ENCODE peak calls at places on chromosomes 16 and 17, in four cellular contexts. One of them, this sample, is unnamed.

GRCh38 chr17:78313735-78314648 is 45.9 kb downstream of the SOCS3 start:
- DNase-seq in CD8-positive, alpha-beta T cell: peak; percentile 77
- DNase-seq in epithelial cell of proximal tubule: no peak
- DNase-seq in B cell: peak; percentile 74
- DNase-seq in this sample: peak; percentile 60

GRCh38 chr17:78241277-78242023 is 10.0 kb downstream of the TMEM235 start:
- DNase-seq in CD8-positive, alpha-beta T cell: no peak
- DNase-seq in epithelial cell of proximal tubule: no peak
- DNase-seq in B cell: no peak
- DNase-seq in this sample: no peak

GRCh38 chr17:41988418-41988817 is 21.8 kb downstream of the CNP start:
- DNase-seq in CD8-positive, alpha-beta T cell: no peak
- DNase-seq in epithelial cell of proximal tubule: no peak
- DNase-seq in B cell: no peak
- DNase-seq in this sample: no peak

GRCh38 chr17:11285946-11286345 is 44.9 kb downstream of the SHISA6 start:
- DNase-seq in CD8-positive, alpha-beta T cell: no peak
- DNase-seq in epithelial cell of proximal tubule: no peak
- DNase-seq in B cell: no peak
- DNase-seq in this sample: no peak

GRCh38 chr16:69798466-69798865 is 36.3 kb downstream of the WWP2 start:
- DNase-seq in CD8-positive, alpha-beta T cell: no peak
- DNase-seq in epithelial cell of proximal tubule: no peak
- DNase-seq in B cell: no peak
- DNase-seq in this sample: no peak

GRCh38 chr17:73494096-73494954 is 149.9 kb downstream of the SDK2 start:
- DNase-seq in CD8-positive, alpha-beta T cell: no peak
- DNase-seq in epithelial cell of proximal tubule: no peak
- DNase-seq in B cell: no peak
- DNase-seq in this sample: no peak

GRCh38 chr17:45949755-45950320 is 49.2 kb upstream of the STH start:
- DNase-seq in CD8-positive, alpha-beta T cell: no peak
- DNase-seq in epithelial cell of proximal tubule: no peak
- DNase-seq in B cell: no peak
- DNase-seq in this sample: no peak

GRCh38 chr17:59106463-59107305 is at the start of gene TRIM37:
- DNase-seq in CD8-positive, alpha-beta T cell: peak; percentile 99
- DNase-seq in epithelial cell of proximal tubule: peak; percentile 76
- DNase-seq in B cell: peak; percentile 100
- DNase-seq in this sample: peak; percentile 99

GRCh38 chr17:2054740-2055493 is at the start of gene HIC1:
- DNase-seq in CD8-positive, alpha-beta T cell: peak; percentile 88
- DNase-seq in epithelial cell of proximal tubule: no peak
- DNase-seq in B cell: peak; percentile 91
- DNase-seq in this sample: peak; percentile 66

GRCh38 chr16:86986809-86987487 is 330.2 kb downstream of the C16orf95 start:
- DNase-seq in CD8-positive, alpha-beta T cell: no peak
- DNase-seq in epithelial cell of proximal tubule: no peak
- DNase-seq in B cell: no peak
- DNase-seq in this sample: no peak

GRCh38 chr17:78226752-78227454 is 4.5 kb upstream of the TMEM235 start:
- DNase-seq in CD8-positive, alpha-beta T cell: no peak
- DNase-seq in epithelial cell of proximal tubule: no peak
- DNase-seq in B cell: no peak
- DNase-seq in this sample: no peak

GRCh38 chr16:72927199-72928088 is 120.5 kb downstream of the ZFHX3 start:
- DNase-seq in CD8-positive, alpha-beta T cell: no peak
- DNase-seq in epithelial cell of proximal tubule: no peak
- DNase-seq in B cell: no peak
- DNase-seq in this sample: no peak

GRCh38 chr16:29645699-29646187 is 17.3 kb upstream of the SPN start:
- DNase-seq in CD8-positive, alpha-beta T cell: no peak
- DNase-seq in epithelial cell of proximal tubule: no peak
- DNase-seq in B cell: peak; percentile 53
- DNase-seq in this sample: no peak

GRCh38 chr17:42065201-42065600 is 14.8 kb upstream of the C17orf113 start:
- DNase-seq in CD8-positive, alpha-beta T cell: no peak
- DNase-seq in epithelial cell of proximal tubule: no peak
- DNase-seq in B cell: no peak
- DNase-seq in this sample: no peak

GRCh38 chr16:8751481-8752311 is 45.7 kb downstream of the TMEM186 start:
- DNase-seq in CD8-positive, alpha-beta T cell: no peak
- DNase-seq in epithelial cell of proximal tubule: peak; percentile 66
- DNase-seq in B cell: no peak
- DNase-seq in this sample: no peak

GRCh38 chr17:10661377-10661906 is 4.3 kb upstream of the MYH3 start:
- DNase-seq in CD8-positive, alpha-beta T cell: no peak
- DNase-seq in epithelial cell of proximal tubule: no peak
- DNase-seq in B cell: no peak
- DNase-seq in this sample: no peak

GRCh38 chr16:82720414-82720813 is 93.6 kb downstream of the CDH13 start:
- DNase-seq in CD8-positive, alpha-beta T cell: no peak
- DNase-seq in epithelial cell of proximal tubule: no peak
- DNase-seq in B cell: no peak
- DNase-seq in this sample: no peak

GRCh38 chr17:39152134-39152884 is 872 bp upstream of the PLXDC1 start:
- DNase-seq in CD8-positive, alpha-beta T cell: peak; percentile 65
- DNase-seq in epithelial cell of proximal tubule: no peak
- DNase-seq in B cell: no peak
- DNase-seq in this sample: no peak

GRCh38 chr17:8123695-8124349 is at the start of gene HES7:
- DNase-seq in CD8-positive, alpha-beta T cell: no peak
- DNase-seq in epithelial cell of proximal tubule: no peak
- DNase-seq in B cell: no peak
- DNase-seq in this sample: no peak
- TF ChIP-seq CTCF in CD8-positive, alpha-beta T cell: no peak
- TF ChIP-seq CTCF in epithelial cell of proximal tubule: no peak
- TF ChIP-seq CTCF in B cell: no peak
- TF ChIP-seq CTCF in this sample: no peak

GRCh38 chr17:71933306-71933705 is 187.5 kb upstream of the SOX9 start:
- DNase-seq in CD8-positive, alpha-beta T cell: no peak
- DNase-seq in epithelial cell of proximal tubule: no peak
- DNase-seq in B cell: no peak
- DNase-seq in this sample: no peak
- TF ChIP-seq CTCF in CD8-positive, alpha-beta T cell: no peak
- TF ChIP-seq CTCF in epithelial cell of proximal tubule: no peak
- TF ChIP-seq CTCF in B cell: no peak
- TF ChIP-seq CTCF in this sample: no peak

GRCh38 chr16:89374393-89374948 is 115.9 kb downstream of the ANKRD11 start:
- DNase-seq in CD8-positive, alpha-beta T cell: no peak
- DNase-seq in epithelial cell of proximal tubule: no peak
- DNase-seq in B cell: peak; percentile 28
- DNase-seq in this sample: no peak
- TF ChIP-seq CTCF in CD8-positive, alpha-beta T cell: no peak
- TF ChIP-seq CTCF in epithelial cell of proximal tubule: no peak
- TF ChIP-seq CTCF in B cell: no peak
- TF ChIP-seq CTCF in this sample: no peak

DNA sequence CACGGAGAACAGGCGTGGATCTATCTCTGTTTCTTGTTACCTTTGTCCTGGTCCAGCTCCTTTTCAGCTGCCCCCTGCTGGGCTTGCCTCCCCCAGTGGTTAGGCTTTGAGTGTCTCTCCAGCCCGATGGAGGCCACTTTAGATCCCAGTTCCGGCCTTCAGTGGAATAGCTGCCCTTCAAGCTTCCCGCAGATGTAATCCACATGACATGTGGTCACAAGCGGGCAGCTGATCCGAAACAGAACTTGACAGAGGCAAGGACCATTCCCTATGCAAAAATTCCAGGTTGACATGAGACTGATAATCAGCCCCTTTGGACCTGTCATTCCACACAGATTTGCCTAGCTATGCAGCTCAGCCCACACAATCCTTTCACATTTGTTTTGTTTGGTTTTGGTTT is 40.6 kb upstream of the AQP8 start:
- DNase-seq in CD8-positive, alpha-beta T cell: no peak
- DNase-seq in epithelial cell of proximal tubule: no peak
- DNase-seq in B cell: peak; percentile 7
- DNase-seq in this sample: no peak
- TF ChIP-seq CTCF in CD8-positive, alpha-beta T cell: no peak
- TF ChIP-seq CTCF in epithelial cell of proximal tubule: peak; percentile 20
- TF ChIP-seq CTCF in B cell: no peak
- TF ChIP-seq CTCF in this sample: no peak